ENCODE peak calls at places on chromosomes 3 and 15, in four cellular contexts. One of them, this sample, is unnamed.

GRCh38 chr15:34203936-34204335 is 6.0 kb downstream of the KATNBL1 start:
- DNase-seq in RCC 7860: no peak
- DNase-seq in stimulated activated CD8-positive, alpha-beta memory T cell treated with anti-CD3 and anti-CD28 coated beads, Interleukin-7, amount 100 ng/mL, for 1 hour: no peak
- DNase-seq in dermis blood vessel endothelial cell: no peak
- DNase-seq in this sample: no peak

GRCh38 chr3:16243706-16244490 is 20.8 kb downstream of the DPH3 start:
- DNase-seq in RCC 7860: peak
- DNase-seq in stimulated activated CD8-positive, alpha-beta memory T cell treated with anti-CD3 and anti-CD28 coated beads, Interleukin-7, amount 100 ng/mL, for 1 hour: no peak
- DNase-seq in dermis blood vessel endothelial cell: peak
- DNase-seq in this sample: peak

GRCh38 chr15:100692259-100692658 is 89.9 kb downstream of the ASB7 start:
- DNase-seq in dermis blood vessel endothelial cell: no peak
- DNase-seq in RCC 7860: no peak
- DNase-seq in stimulated activated CD8-positive, alpha-beta memory T cell treated with anti-CD3 and anti-CD28 coated beads, Interleukin-7, amount 100 ng/mL, for 1 hour: no peak
- DNase-seq in this sample: no peak

GRCh38 chr15:60519218-60519617 is 40.3 kb upstream of the ICE2 start:
- DNase-seq in dermis blood vessel endothelial cell: peak
- DNase-seq in stimulated activated CD8-positive, alpha-beta memory T cell treated with anti-CD3 and anti-CD28 coated beads, Interleukin-7, amount 100 ng/mL, for 1 hour: no peak
- DNase-seq in RCC 7860: no peak
- DNase-seq in this sample: no peak

GRCh38 chr15:100457201-100457600 is 71.5 kb downstream of the CERS3 start:
- DNase-seq in RCC 7860: no peak
- DNase-seq in dermis blood vessel endothelial cell: peak
- DNase-seq in stimulated activated CD8-positive, alpha-beta memory T cell treated with anti-CD3 and anti-CD28 coated beads, Interleukin-7, amount 100 ng/mL, for 1 hour: no peak
- DNase-seq in this sample: no peak

GRCh38 chr3:21893250-21893649 is 142.2 kb upstream of the ZNF385D start:
- DNase-seq in RCC 7860: no peak
- DNase-seq in dermis blood vessel endothelial cell: no peak
- DNase-seq in stimulated activated CD8-positive, alpha-beta memory T cell treated with anti-CD3 and anti-CD28 coated beads, Interleukin-7, amount 100 ng/mL, for 1 hour: no peak
- DNase-seq in this sample: no peak

GRCh38 chr3:17964113-17964512 is 221.7 kb upstream of the TBC1D5 start:
- DNase-seq in RCC 7860: no peak
- DNase-seq in dermis blood vessel endothelial cell: no peak
- DNase-seq in stimulated activated CD8-positive, alpha-beta memory T cell treated with anti-CD3 and anti-CD28 coated beads, Interleukin-7, amount 100 ng/mL, for 1 hour: no peak
- DNase-seq in this sample: no peak

GRCh38 chr3:141366285-141367037 is 1.8 kb upstream of the ZBTB38 start:
- DNase-seq in dermis blood vessel endothelial cell: peak
- DNase-seq in stimulated activated CD8-positive, alpha-beta memory T cell treated with anti-CD3 and anti-CD28 coated beads, Interleukin-7, amount 100 ng/mL, for 1 hour: no peak
- DNase-seq in RCC 7860: peak
- DNase-seq in this sample: no peak

GRCh38 chr15:63226155-63226883 is 36.9 kb downstream of the RAB8B start:
- DNase-seq in stimulated activated CD8-positive, alpha-beta memory T cell treated with anti-CD3 and anti-CD28 coated beads, Interleukin-7, amount 100 ng/mL, for 1 hour: no peak
- DNase-seq in RCC 7860: no peak
- DNase-seq in dermis blood vessel endothelial cell: no peak
- DNase-seq in this sample: no peak

GRCh38 chr3:189664311-189664710 is 33.1 kb downstream of the TP63 start:
- DNase-seq in dermis blood vessel endothelial cell: no peak
- DNase-seq in RCC 7860: peak
- DNase-seq in stimulated activated CD8-positive, alpha-beta memory T cell treated with anti-CD3 and anti-CD28 coated beads, Interleukin-7, amount 100 ng/mL, for 1 hour: no peak
- DNase-seq in this sample: peak

GRCh38 chr3:112675349-112675748 is 34.4 kb upstream of the CCDC80 start:
- DNase-seq in RCC 7860: no peak
- DNase-seq in stimulated activated CD8-positive, alpha-beta memory T cell treated with anti-CD3 and anti-CD28 coated beads, Interleukin-7, amount 100 ng/mL, for 1 hour: no peak
- DNase-seq in dermis blood vessel endothelial cell: no peak
- DNase-seq in this sample: no peak

GRCh38 chr3:186775999-186776398 is 7.4 kb upstream of the EIF4A2 start:
- DNase-seq in RCC 7860: no peak
- DNase-seq in stimulated activated CD8-positive, alpha-beta memory T cell treated with anti-CD3 and anti-CD28 coated beads, Interleukin-7, amount 100 ng/mL, for 1 hour: no peak
- DNase-seq in dermis blood vessel endothelial cell: no peak
- DNase-seq in this sample: peak

GRCh38 chr3:84959470-84960380 is 936 bp downstream of the CADM2 start:
- DNase-seq in stimulated activated CD8-positive, alpha-beta memory T cell treated with anti-CD3 and anti-CD28 coated beads, Interleukin-7, amount 100 ng/mL, for 1 hour: no peak
- DNase-seq in dermis blood vessel endothelial cell: no peak
- DNase-seq in RCC 7860: no peak
- DNase-seq in this sample: peak

GRCh38 chr3:27721717-27722564 is at the start of gene EOMES:
- DNase-seq in dermis blood vessel endothelial cell: peak
- DNase-seq in stimulated activated CD8-positive, alpha-beta memory T cell treated with anti-CD3 and anti-CD28 coated beads, Interleukin-7, amount 100 ng/mL, for 1 hour: peak
- DNase-seq in RCC 7860: no peak
- DNase-seq in this sample: peak

GRCh38 chr15:34122771-34123183 is 20.9 kb downstream of the PGBD4 start:
- DNase-seq in RCC 7860: no peak
- DNase-seq in dermis blood vessel endothelial cell: peak
- DNase-seq in stimulated activated CD8-positive, alpha-beta memory T cell treated with anti-CD3 and anti-CD28 coated beads, Interleukin-7, amount 100 ng/mL, for 1 hour: no peak
- DNase-seq in this sample: peak

GRCh38 chr15:71512281-71513016 is 297.9 kb upstream of the NR2E3 start:
- DNase-seq in RCC 7860: no peak
- DNase-seq in dermis blood vessel endothelial cell: no peak
- DNase-seq in stimulated activated CD8-positive, alpha-beta memory T cell treated with anti-CD3 and anti-CD28 coated beads, Interleukin-7, amount 100 ng/mL, for 1 hour: no peak
- DNase-seq in this sample: no peak

GRCh38 chr15:47407692-47408091 is 309.6 kb upstream of the SEMA6D start:
- DNase-seq in dermis blood vessel endothelial cell: no peak
- DNase-seq in stimulated activated CD8-positive, alpha-beta memory T cell treated with anti-CD3 and anti-CD28 coated beads, Interleukin-7, amount 100 ng/mL, for 1 hour: no peak
- DNase-seq in RCC 7860: no peak
- DNase-seq in this sample: no peak

GRCh38 chr3:4550957-4551754 is 58.0 kb downstream of the ITPR1 start:
- DNase-seq in RCC 7860: no peak
- DNase-seq in dermis blood vessel endothelial cell: no peak
- DNase-seq in stimulated activated CD8-positive, alpha-beta memory T cell treated with anti-CD3 and anti-CD28 coated beads, Interleukin-7, amount 100 ng/mL, for 1 hour: no peak
- DNase-seq in this sample: no peak

GRCh38 chr3:175258763-175259162 is 399.6 kb downstream of the NAALADL2 start:
- DNase-seq in stimulated activated CD8-positive, alpha-beta memory T cell treated with anti-CD3 and anti-CD28 coated beads, Interleukin-7, amount 100 ng/mL, for 1 hour: no peak
- DNase-seq in RCC 7860: peak
- DNase-seq in dermis blood vessel endothelial cell: no peak
- DNase-seq in this sample: no peak

GRCh38 chr3:33789183-33789954 is 9.1 kb upstream of the PDCD6IP start:
- DNase-seq in RCC 7860: no peak
- DNase-seq in stimulated activated CD8-positive, alpha-beta memory T cell treated with anti-CD3 and anti-CD28 coated beads, Interleukin-7, amount 100 ng/mL, for 1 hour: no peak
- DNase-seq in dermis blood vessel endothelial cell: no peak
- DNase-seq in this sample: peak

GRCh38 chr3:36124118-36124796 is 256.0 kb upstream of the STAC start:
- DNase-seq in stimulated activated CD8-positive, alpha-beta memory T cell treated with anti-CD3 and anti-CD28 coated beads, Interleukin-7, amount 100 ng/mL, for 1 hour: no peak
- DNase-seq in dermis blood vessel endothelial cell: peak
- DNase-seq in RCC 7860: peak
- DNase-seq in this sample: peak

GRCh38 chr15:76460871-76461270 is 124.3 kb downstream of the ISL2 start:
- DNase-seq in dermis blood vessel endothelial cell: no peak
- DNase-seq in stimulated activated CD8-positive, alpha-beta memory T cell treated with anti-CD3 and anti-CD28 coated beads, Interleukin-7, amount 100 ng/mL, for 1 hour: no peak
- DNase-seq in RCC 7860: no peak
- DNase-seq in this sample: no peak

GRCh38 chr3:36678216-36679013 is 85.9 kb downstream of the DCLK3 start:
- DNase-seq in RCC 7860: peak
- DNase-seq in dermis blood vessel endothelial cell: no peak
- DNase-seq in stimulated activated CD8-positive, alpha-beta memory T cell treated with anti-CD3 and anti-CD28 coated beads, Interleukin-7, amount 100 ng/mL, for 1 hour: no peak
- DNase-seq in this sample: peak

GRCh38 chr3:114093596-114093995 is 37.1 kb downstream of the QTRT2 start:
- DNase-seq in stimulated activated CD8-positive, alpha-beta memory T cell treated with anti-CD3 and anti-CD28 coated beads, Interleukin-7, amount 100 ng/mL, for 1 hour: no peak
- DNase-seq in RCC 7860: peak
- DNase-seq in dermis blood vessel endothelial cell: peak
- DNase-seq in this sample: peak

GRCh38 chr3:10357592-10358308 is 36.8 kb upstream of the SEC13 start:
- DNase-seq in stimulated activated CD8-positive, alpha-beta memory T cell treated with anti-CD3 and anti-CD28 coated beads, Interleukin-7, amount 100 ng/mL, for 1 hour: no peak
- DNase-seq in dermis blood vessel endothelial cell: peak
- DNase-seq in RCC 7860: peak
- DNase-seq in this sample: peak

GRCh38 chr3:106176734-106177133 is 307.9 kb upstream of the CBLB start:
- DNase-seq in dermis blood vessel endothelial cell: no peak
- DNase-seq in stimulated activated CD8-positive, alpha-beta memory T cell treated with anti-CD3 and anti-CD28 coated beads, Interleukin-7, amount 100 ng/mL, for 1 hour: peak
- DNase-seq in RCC 7860: no peak
- DNase-seq in this sample: no peak

GRCh38 chr15:75693501-75694240 is 19.0 kb downstream of the CSPG4 start:
- DNase-seq in dermis blood vessel endothelial cell: peak
- DNase-seq in RCC 7860: no peak
- DNase-seq in stimulated activated CD8-positive, alpha-beta memory T cell treated with anti-CD3 and anti-CD28 coated beads, Interleukin-7, amount 100 ng/mL, for 1 hour: no peak
- DNase-seq in this sample: no peak

GRCh38 chr3:33537135-33537534 is 96.9 kb upstream of the UBP1 start:
- DNase-seq in dermis blood vessel endothelial cell: peak
- DNase-seq in stimulated activated CD8-positive, alpha-beta memory T cell treated with anti-CD3 and anti-CD28 coated beads, Interleukin-7, amount 100 ng/mL, for 1 hour: no peak
- DNase-seq in RCC 7860: no peak
- DNase-seq in this sample: no peak

GRCh38 chr3:143363276-143363675 is 243.7 kb downstream of the CHST2 start:
- DNase-seq in dermis blood vessel endothelial cell: no peak
- DNase-seq in stimulated activated CD8-positive, alpha-beta memory T cell treated with anti-CD3 and anti-CD28 coated beads, Interleukin-7, amount 100 ng/mL, for 1 hour: no peak
- DNase-seq in RCC 7860: peak
- DNase-seq in this sample: no peak

GRCh38 chr3:170500995-170501394 is 82.3 kb downstream of the CLDN11 start:
- DNase-seq in stimulated activated CD8-positive, alpha-beta memory T cell treated with anti-CD3 and anti-CD28 coated beads, Interleukin-7, amount 100 ng/mL, for 1 hour: no peak
- DNase-seq in dermis blood vessel endothelial cell: no peak
- DNase-seq in RCC 7860: no peak
- DNase-seq in this sample: no peak

GRCh38 chr3:29642393-29643033 is 361.6 kb downstream of the RBMS3 start:
- DNase-seq in dermis blood vessel endothelial cell: peak
- DNase-seq in RCC 7860: peak
- DNase-seq in stimulated activated CD8-positive, alpha-beta memory T cell treated with anti-CD3 and anti-CD28 coated beads, Interleukin-7, amount 100 ng/mL, for 1 hour: no peak
- DNase-seq in this sample: no peak

GRCh38 chr15:25087137-25087536 is 132.3 kb downstream of the SNRPN start:
- DNase-seq in dermis blood vessel endothelial cell: no peak
- DNase-seq in stimulated activated CD8-positive, alpha-beta memory T cell treated with anti-CD3 and anti-CD28 coated beads, Interleukin-7, amount 100 ng/mL, for 1 hour: no peak
- DNase-seq in RCC 7860: no peak
- DNase-seq in this sample: no peak